ENCODE peak calls at places on chromosomes 3 and 15, in ten cellular contexts. J is fibroblast of the aortic adventitia; A is activated CD4-positive, CD25-positive, alpha-beta regulatory T cell treated with anti-CD3 and anti-CD28 coated beads, Interleukin-2, amount 50 U/mL, for 72 hours; X is lower leg skin; Z is heart right ventricle; O is NCI-H748 treated with DMSO at 0.1 percent for 48 hours; I is SHP77; P is cardiac muscle cell; G is effector memory CD8-positive, alpha-beta T cell; M is left ventricle myocardium superior. V is an unnamed sample.

GRCh38 chr3:123793425-123793824 is 90.7 kb downstream of the MYLK start:
- DNase-seq in J (no peak), A (no peak), X (peak; percentile 52), Z (no peak), O (no peak), I (no peak), P (no peak), G (no peak), M (no peak), V (no peak)

GRCh38 chr3:190617185-190617584 is 103.3 kb downstream of the IL1RAP start:
- DNase-seq in J (no peak), A (no peak), X (no peak), Z (peak; percentile 16), O (no peak), I (no peak), P (no peak), G (no peak), M (no peak), V (peak; percentile 7)

GRCh38 chr15:101489633-101490407 is at the start of gene PCSK6:
- DNase-seq in J (no peak), A (no peak), X (peak; percentile 83), Z (no peak), O (no peak), I (no peak), P (peak; percentile 63), G (no peak), M (peak; percentile 79), V (no peak)

GRCh38 chr3:69012836-69013255 is 638 bp downstream of the EOGT start:
- DNase-seq in J (peak; percentile 45), A (peak; percentile 54), X (peak; percentile 88), Z (peak; percentile 63), O (no peak), I (peak; percentile 46), P (peak; percentile 72), G (no peak), M (peak; percentile 75), V (peak; percentile 4)

GRCh38 chr3:177977381-177978158 is 558.7 kb upstream of the KCNMB2 start:
- DNase-seq in J (peak; percentile 89), A (no peak), X (no peak), Z (no peak), O (no peak), I (no peak), P (no peak), G (no peak), M (no peak), V (peak; percentile 83)

GRCh38 chr15:93036922-93037321 is 52.1 kb downstream of the RGMA start:
- DNase-seq in J (no peak), A (no peak), X (peak; percentile 76), Z (no peak), O (no peak), I (no peak), P (no peak), G (no peak), M (no peak), V (no peak)

GRCh38 chr3:101038393-101038792 is 45.2 kb upstream of the ABI3BP start:
- DNase-seq in J (peak; percentile 35), A (no peak), X (no peak), Z (no peak), O (no peak), I (no peak), P (no peak), G (no peak), M (no peak), V (no peak)

GRCh38 chr15:55740479-55740878 is 2.5 kb downstream of the PRTG start:
- DNase-seq in J (no peak), A (no peak), X (no peak), Z (no peak), O (no peak), I (no peak), P (no peak), G (no peak), M (no peak), V (no peak)

GRCh38 chr3:38651153-38651789 is 1.8 kb upstream of the SCN5A start:
- DNase-seq in J (peak; percentile 56), A (peak; percentile 69), X (peak; percentile 90), Z (peak; percentile 56), O (peak; percentile 15), I (peak; percentile 19), P (peak; percentile 80), G (peak; percentile 51), M (peak; percentile 80), V (peak; percentile 70)

GRCh38 chr3:129336093-129336706 is 57.5 kb downstream of the HMCES start:
- DNase-seq in J (no peak), A (no peak), X (no peak), Z (no peak), O (no peak), I (peak; percentile 57), P (no peak), G (no peak), M (no peak), V (no peak)

GRCh38 chr15:98689431-98689861 is 41.1 kb downstream of the IGF1R start:
- DNase-seq in J (peak; percentile 68), A (no peak), X (no peak), Z (no peak), O (no peak), I (no peak), P (no peak), G (no peak), M (no peak), V (peak; percentile 52)

GRCh38 chr3:117139681-117140080 is 430.1 kb downstream of the TUSC7 start:
- DNase-seq in J (no peak), A (no peak), X (no peak), Z (no peak), O (no peak), I (no peak), P (no peak), G (no peak), M (no peak), V (no peak)

GRCh38 chr3:195068045-195068444 is 202.9 kb downstream of the XXYLT1 start:
- DNase-seq in J (no peak), A (no peak), X (peak; percentile 13), Z (no peak), O (no peak), I (no peak), P (no peak), G (no peak), M (no peak), V (peak; percentile 56)

GRCh38 chr3:119679874-119680273 is 2.7 kb upstream of the COX17 start:
- DNase-seq in J (no peak), A (no peak), X (no peak), Z (no peak), O (no peak), I (no peak), P (no peak), G (no peak), M (no peak), V (no peak)

GRCh38 chr3:171748341-171748918 is 61.9 kb downstream of the PLD1 start:
- DNase-seq in J (peak; percentile 97), A (no peak), X (no peak), Z (no peak), O (no peak), I (no peak), P (no peak), G (no peak), M (no peak), V (no peak)

GRCh38 chr3:50322386-50323091 is at the start of gene HYAL2:
- DNase-seq in J (no peak), A (no peak), X (no peak), Z (peak; percentile 87), O (no peak), I (peak; percentile 74), P (no peak), G (no peak), M (peak; percentile 78), V (no peak)

GRCh38 chr15:58980351-58980939 is 7.0 kb upstream of the RNF111 start:
- DNase-seq in J (peak; percentile 71), A (no peak), X (no peak), Z (no peak), O (peak; percentile 30), I (peak; percentile 6), P (peak; percentile 27), G (no peak), M (no peak), V (peak; percentile 51)

GRCh38 chr3:33791477-33792166 is 6.8 kb upstream of the PDCD6IP start:
- DNase-seq in J (no peak), A (no peak), X (no peak), Z (no peak), O (no peak), I (no peak), P (no peak), G (no peak), M (no peak), V (peak; percentile 52)

GRCh38 chr3:138833908-138834358 is 795 bp downstream of the PIK3CB start:
- DNase-seq in J (peak; percentile 55), A (no peak), X (peak; percentile 86), Z (no peak), O (no peak), I (no peak), P (no peak), G (peak; percentile 4), M (no peak), V (no peak)

GRCh38 chr15:71115567-71116351 is 488 bp downstream of the THSD4 start:
- DNase-seq in J (peak; percentile 68), A (peak; percentile 32), X (no peak), Z (peak; percentile 24), O (no peak), I (no peak), P (peak; percentile 50), G (no peak), M (peak; percentile 78), V (peak; percentile 62)

GRCh38 chr3:116441652-116442051 is 3.6 kb downstream of the LSAMP start:
- DNase-seq in J (no peak), A (no peak), X (no peak), Z (no peak), O (no peak), I (no peak), P (no peak), G (no peak), M (no peak), V (no peak)

GRCh38 chr3:120039642-120040610 is 54.3 kb downstream of the GSK3B start:
- DNase-seq in J (no peak), A (no peak), X (no peak), Z (no peak), O (no peak), I (no peak), P (no peak), G (no peak), M (no peak), V (peak; percentile 10)

GRCh38 chr3:21705769-21706168 is 45.2 kb downstream of the ZNF385D start:
- DNase-seq in J (peak; percentile 73), A (no peak), X (peak; percentile 92), Z (peak; percentile 69), O (no peak), I (no peak), P (no peak), G (no peak), M (peak; percentile 59), V (peak; percentile 97)

GRCh38 chr3:136350132-136350531 is 100.0 kb downstream of the PCCB start:
- DNase-seq in J (peak; percentile 96), A (no peak), X (no peak), Z (no peak), O (no peak), I (no peak), P (no peak), G (no peak), M (no peak), V (peak; percentile 41)

GRCh38 chr15:89244512-89244869 is 712 bp downstream of the FANCI start:
- DNase-seq in J (no peak), A (no peak), X (no peak), Z (no peak), O (no peak), I (no peak), P (peak; percentile 3), G (no peak), M (no peak), V (no peak)

GRCh38 chr15:87267798-87268197 is 988.7 kb downstream of the NTRK3 start:
- DNase-seq in J (peak; percentile 95), A (no peak), X (no peak), Z (no peak), O (no peak), I (no peak), P (no peak), G (no peak), M (no peak), V (peak; percentile 59)

GRCh38 chr3:186220365-186220764 is 111.5 kb upstream of the ETV5 start:
- DNase-seq in J (no peak), A (no peak), X (no peak), Z (no peak), O (no peak), I (no peak), P (no peak), G (no peak), M (no peak), V (peak; percentile 90)

GRCh38 chr15:74196175-74196574 is 6.4 kb downstream of the STRA6 start:
- DNase-seq in J (peak; percentile 98), A (no peak), X (no peak), Z (peak; percentile 25), O (no peak), I (no peak), P (peak; percentile 75), G (no peak), M (peak; percentile 72), V (peak; percentile 88)

V was measured in PC-3.